ENCODE peak calls at places on chromosomes 16 and 17, in five cellular contexts. One of them, this sample, is unnamed. For H3K36me3, the result is how much of the 10 kb centered on the place peaks cover.

GRCh38 chr17:30605027-30605426 is 127.8 kb downstream of the GOSR1 start:
- DNase-seq in effector memory CD4-positive, alpha-beta T cell: no peak
- DNase-seq in H7: peak
- DNase-seq in esophagus squamous epithelium: no peak
- DNase-seq in bronchial epithelial cell: no peak
- DNase-seq in this sample: no peak

GRCh38 chr16:88983157-88983556 is 6.2 kb upstream of the CBFA2T3 start:
- DNase-seq in effector memory CD4-positive, alpha-beta T cell: no peak
- DNase-seq in H7: no peak
- DNase-seq in esophagus squamous epithelium: no peak
- DNase-seq in bronchial epithelial cell: no peak
- DNase-seq in this sample: no peak

GRCh38 chr16:86740298-86740697 is 161.9 kb downstream of the FOXL1 start:
- DNase-seq in effector memory CD4-positive, alpha-beta T cell: no peak
- DNase-seq in H7: peak
- DNase-seq in esophagus squamous epithelium: no peak
- DNase-seq in bronchial epithelial cell: no peak
- DNase-seq in this sample: no peak

GRCh38 chr17:70913086-70913485 is 743.8 kb downstream of the KCNJ2 start:
- DNase-seq in effector memory CD4-positive, alpha-beta T cell: no peak
- DNase-seq in H7: no peak
- DNase-seq in esophagus squamous epithelium: no peak
- DNase-seq in bronchial epithelial cell: no peak
- DNase-seq in this sample: no peak

GRCh38 chr17:20988001-20988641 is 54.7 kb downstream of the USP22 start:
- DNase-seq in effector memory CD4-positive, alpha-beta T cell: no peak
- DNase-seq in H7: peak
- DNase-seq in esophagus squamous epithelium: no peak
- DNase-seq in bronchial epithelial cell: no peak
- DNase-seq in this sample: no peak

GRCh38 chr16:72791786-72792185 is 256.1 kb downstream of the ZFHX3 start:
- DNase-seq in effector memory CD4-positive, alpha-beta T cell: no peak
- DNase-seq in H7: no peak
- DNase-seq in esophagus squamous epithelium: no peak
- DNase-seq in bronchial epithelial cell: no peak
- DNase-seq in this sample: no peak

GRCh38 chr16:86215979-86216585 is 294.2 kb upstream of the FOXF1 start:
- DNase-seq in effector memory CD4-positive, alpha-beta T cell: no peak
- DNase-seq in H7: no peak
- DNase-seq in esophagus squamous epithelium: no peak
- DNase-seq in bronchial epithelial cell: no peak
- DNase-seq in this sample: no peak

GRCh38 chr17:37818689-37819088 is 73.8 kb upstream of the HNF1B start:
- DNase-seq in effector memory CD4-positive, alpha-beta T cell: no peak
- DNase-seq in H7: no peak
- DNase-seq in esophagus squamous epithelium: no peak
- DNase-seq in bronchial epithelial cell: peak
- DNase-seq in this sample: peak

GRCh38 chr17:77935121-77935571 is 23.4 kb upstream of the TNRC6C start:
- DNase-seq in effector memory CD4-positive, alpha-beta T cell: no peak
- DNase-seq in H7: no peak
- DNase-seq in esophagus squamous epithelium: no peak
- DNase-seq in bronchial epithelial cell: no peak
- DNase-seq in this sample: no peak

GRCh38 chr17:64045176-64045575 is 24.7 kb upstream of the ICAM2 start:
- DNase-seq in effector memory CD4-positive, alpha-beta T cell: no peak
- DNase-seq in H7: no peak
- DNase-seq in esophagus squamous epithelium: no peak
- DNase-seq in bronchial epithelial cell: no peak
- DNase-seq in this sample: no peak

GRCh38 chr17:41178843-41179616 is 1.0 kb upstream of the KRTAP4-2 start:
- DNase-seq in effector memory CD4-positive, alpha-beta T cell: no peak
- DNase-seq in H7: no peak
- DNase-seq in esophagus squamous epithelium: no peak
- DNase-seq in bronchial epithelial cell: peak
- DNase-seq in this sample: no peak

GRCh38 chr16:14121135-14121534 is 50.0 kb downstream of the MRTFB start:
- DNase-seq in effector memory CD4-positive, alpha-beta T cell: no peak
- DNase-seq in H7: no peak
- DNase-seq in esophagus squamous epithelium: no peak
- DNase-seq in bronchial epithelial cell: no peak
- DNase-seq in this sample: no peak

GRCh38 chr16:57480754-57481230 is 5.5 kb downstream of the DOK4 start:
- DNase-seq in effector memory CD4-positive, alpha-beta T cell: no peak
- DNase-seq in H7: no peak
- DNase-seq in esophagus squamous epithelium: no peak
- DNase-seq in bronchial epithelial cell: no peak
- DNase-seq in this sample: no peak
- H3K36me3 ChIP-seq in effector memory CD4-positive, alpha-beta T cell: under half
- H3K36me3 ChIP-seq in H7: under half
- H3K36me3 ChIP-seq in esophagus squamous epithelium: under half
- H3K36me3 ChIP-seq in bronchial epithelial cell: under half
- H3K36me3 ChIP-seq in this sample: under half

GRCh38 chr17:4209611-4210010 is 54.2 kb downstream of the ANKFY1 start:
- DNase-seq in effector memory CD4-positive, alpha-beta T cell: no peak
- DNase-seq in H7: no peak
- DNase-seq in esophagus squamous epithelium: no peak
- DNase-seq in bronchial epithelial cell: no peak
- DNase-seq in this sample: no peak

GRCh38 chr17:4208228-4208627 is 55.6 kb downstream of the ANKFY1 start:
- DNase-seq in effector memory CD4-positive, alpha-beta T cell: no peak
- DNase-seq in H7: no peak
- DNase-seq in esophagus squamous epithelium: no peak
- DNase-seq in bronchial epithelial cell: no peak
- DNase-seq in this sample: no peak

GRCh38 chr17:4204676-4205075 is 59.1 kb downstream of the ANKFY1 start:
- DNase-seq in effector memory CD4-positive, alpha-beta T cell: no peak
- DNase-seq in H7: no peak
- DNase-seq in esophagus squamous epithelium: no peak
- DNase-seq in bronchial epithelial cell: no peak
- DNase-seq in this sample: no peak

GRCh38 chr17:4205917-4206316 is 57.9 kb downstream of the ANKFY1 start:
- DNase-seq in effector memory CD4-positive, alpha-beta T cell: no peak
- DNase-seq in H7: no peak
- DNase-seq in esophagus squamous epithelium: no peak
- DNase-seq in bronchial epithelial cell: no peak
- DNase-seq in this sample: no peak

DNA sequence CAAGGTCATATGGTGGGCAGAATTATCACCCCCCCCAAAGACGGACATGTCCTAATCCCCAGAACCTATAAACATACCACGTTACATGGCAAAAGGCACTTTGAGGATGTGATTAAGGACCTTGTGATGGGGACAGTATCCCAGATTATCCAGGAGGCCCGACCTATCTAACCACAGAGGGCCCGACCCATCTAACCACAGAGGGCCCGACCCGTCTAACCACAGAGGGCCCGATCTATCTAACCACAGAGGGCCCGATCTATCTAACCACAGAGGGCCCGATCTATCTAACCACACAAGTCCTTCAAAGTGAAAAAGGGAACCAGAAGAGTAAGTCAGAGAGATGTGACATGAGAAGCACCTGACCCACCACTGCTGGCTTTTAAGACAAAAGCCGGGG is 56.8 kb downstream of the ANKFY1 start:
- DNase-seq in effector memory CD4-positive, alpha-beta T cell: no peak
- DNase-seq in H7: no peak
- DNase-seq in esophagus squamous epithelium: no peak
- DNase-seq in bronchial epithelial cell: no peak
- DNase-seq in this sample: no peak
- H3K36me3 ChIP-seq in effector memory CD4-positive, alpha-beta T cell: under half
- H3K36me3 ChIP-seq in H7: under half
- H3K36me3 ChIP-seq in esophagus squamous epithelium: under half
- H3K36me3 ChIP-seq in bronchial epithelial cell: under half
- H3K36me3 ChIP-seq in this sample: under half

GRCh38 chr16:1764971-1765370 is 6.4 kb downstream of the NME3 start:
- DNase-seq in effector memory CD4-positive, alpha-beta T cell: no peak
- DNase-seq in H7: no peak
- DNase-seq in esophagus squamous epithelium: no peak
- DNase-seq in bronchial epithelial cell: no peak
- DNase-seq in this sample: no peak

GRCh38 chr16:1765826-1766225 is 5.5 kb downstream of the NME3 start:
- DNase-seq in effector memory CD4-positive, alpha-beta T cell: no peak
- DNase-seq in H7: no peak
- DNase-seq in esophagus squamous epithelium: no peak
- DNase-seq in bronchial epithelial cell: no peak
- DNase-seq in this sample: no peak

GRCh38 chr16:1762879-1763520 is 8.3 kb downstream of the NME3 start:
- DNase-seq in effector memory CD4-positive, alpha-beta T cell: no peak
- DNase-seq in H7: peak
- DNase-seq in esophagus squamous epithelium: no peak
- DNase-seq in bronchial epithelial cell: no peak
- DNase-seq in this sample: no peak

GRCh38 chr16:1762196-1762878 is 9.0 kb downstream of the NME3 start:
- DNase-seq in effector memory CD4-positive, alpha-beta T cell: no peak
- DNase-seq in H7: no peak
- DNase-seq in esophagus squamous epithelium: no peak
- DNase-seq in bronchial epithelial cell: no peak
- DNase-seq in this sample: no peak

GRCh38 chr16:1763521-1764511 is 7.5 kb downstream of the NME3 start:
- DNase-seq in effector memory CD4-positive, alpha-beta T cell: no peak
- DNase-seq in H7: peak
- DNase-seq in esophagus squamous epithelium: no peak
- DNase-seq in bronchial epithelial cell: no peak
- DNase-seq in this sample: no peak
- H3K36me3 ChIP-seq in effector memory CD4-positive, alpha-beta T cell: half or more
- H3K36me3 ChIP-seq in H7: under half
- H3K36me3 ChIP-seq in esophagus squamous epithelium: half or more
- H3K36me3 ChIP-seq in bronchial epithelial cell: under half
- H3K36me3 ChIP-seq in this sample: under half

GRCh38 chr17:74210191-74211140 is 2.9 kb upstream of the TTYH2 start:
- DNase-seq in effector memory CD4-positive, alpha-beta T cell: peak
- DNase-seq in H7: peak
- DNase-seq in esophagus squamous epithelium: no peak
- DNase-seq in bronchial epithelial cell: peak
- DNase-seq in this sample: no peak
- H3K36me3 ChIP-seq in effector memory CD4-positive, alpha-beta T cell: under half
- H3K36me3 ChIP-seq in H7: under half
- H3K36me3 ChIP-seq in esophagus squamous epithelium: under half
- H3K36me3 ChIP-seq in bronchial epithelial cell: under half
- H3K36me3 ChIP-seq in this sample: under half

GRCh38 chr16:84842516-84843148 is 22.8 kb downstream of the CRISPLD2 start:
- DNase-seq in effector memory CD4-positive, alpha-beta T cell: no peak
- DNase-seq in H7: peak
- DNase-seq in esophagus squamous epithelium: no peak
- DNase-seq in bronchial epithelial cell: peak
- DNase-seq in this sample: no peak
- H3K36me3 ChIP-seq in effector memory CD4-positive, alpha-beta T cell: under half
- H3K36me3 ChIP-seq in H7: under half
- H3K36me3 ChIP-seq in esophagus squamous epithelium: under half
- H3K36me3 ChIP-seq in bronchial epithelial cell: under half
- H3K36me3 ChIP-seq in this sample: under half

GRCh38 chr17:80908206-80908605 is 83.4 kb upstream of the CHMP6 start:
- DNase-seq in effector memory CD4-positive, alpha-beta T cell: no peak
- DNase-seq in H7: no peak
- DNase-seq in esophagus squamous epithelium: no peak
- DNase-seq in bronchial epithelial cell: no peak
- DNase-seq in this sample: no peak

GRCh38 chr17:80907281-80907680 is 84.4 kb upstream of the CHMP6 start:
- DNase-seq in effector memory CD4-positive, alpha-beta T cell: no peak
- DNase-seq in H7: no peak
- DNase-seq in esophagus squamous epithelium: no peak
- DNase-seq in bronchial epithelial cell: no peak
- DNase-seq in this sample: no peak

GRCh38 chr17:80905586-80906230 is 85.9 kb upstream of the CHMP6 start:
- DNase-seq in effector memory CD4-positive, alpha-beta T cell: no peak
- DNase-seq in H7: no peak
- DNase-seq in esophagus squamous epithelium: no peak
- DNase-seq in bronchial epithelial cell: no peak
- DNase-seq in this sample: no peak

GRCh38 chr17:80908776-80909175 is 82.9 kb upstream of the CHMP6 start:
- DNase-seq in effector memory CD4-positive, alpha-beta T cell: no peak
- DNase-seq in H7: no peak
- DNase-seq in esophagus squamous epithelium: no peak
- DNase-seq in bronchial epithelial cell: no peak
- DNase-seq in this sample: no peak

DNA sequence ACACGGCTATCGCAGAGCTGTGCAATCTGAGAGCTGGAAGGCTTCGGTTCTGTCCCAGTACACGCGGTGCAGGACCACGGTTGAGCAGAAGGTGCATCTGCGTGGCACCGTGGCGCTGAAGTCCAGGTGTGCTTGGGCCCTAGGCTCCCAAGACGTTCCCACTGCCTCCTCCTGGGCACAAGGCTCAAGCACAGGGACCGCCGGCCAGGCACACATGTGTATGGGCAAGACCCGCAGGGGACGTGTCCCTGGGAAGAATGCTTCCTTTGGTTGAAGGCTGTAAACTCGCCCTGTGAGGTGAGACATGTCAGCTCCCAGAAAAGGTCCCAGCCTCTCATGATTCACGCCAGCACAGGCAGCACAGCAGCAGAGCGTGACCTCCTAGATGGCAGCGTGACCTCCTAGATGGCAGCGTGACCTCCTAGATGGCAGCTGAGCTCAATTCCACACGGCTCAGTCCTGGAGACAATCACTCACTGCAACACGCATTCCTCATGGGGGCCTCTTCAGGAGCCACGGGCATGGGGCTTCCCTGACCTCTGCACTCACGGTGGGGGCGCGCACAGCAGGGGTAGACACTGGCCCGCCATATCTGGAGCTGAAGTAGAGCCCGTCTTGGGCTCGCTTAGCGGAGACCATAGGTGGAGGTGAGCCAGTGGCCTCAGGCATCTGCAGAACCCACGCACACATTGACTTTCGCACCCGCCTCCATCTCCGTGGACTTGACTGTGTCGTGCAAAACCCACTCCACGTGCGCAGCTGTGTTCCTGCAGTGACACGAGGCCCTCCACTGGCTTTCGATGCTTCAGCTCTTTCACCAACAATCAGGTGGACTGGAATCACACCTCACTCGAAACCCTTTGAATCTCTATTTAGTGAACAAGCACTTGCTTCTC is 85.0 kb upstream of the CHMP6 start:
- DNase-seq in effector memory CD4-positive, alpha-beta T cell: no peak
- DNase-seq in H7: no peak
- DNase-seq in esophagus squamous epithelium: no peak
- DNase-seq in bronchial epithelial cell: no peak
- DNase-seq in this sample: no peak
- H3K36me3 ChIP-seq in effector memory CD4-positive, alpha-beta T cell: under half
- H3K36me3 ChIP-seq in H7: under half
- H3K36me3 ChIP-seq in esophagus squamous epithelium: under half
- H3K36me3 ChIP-seq in bronchial epithelial cell: under half
- H3K36me3 ChIP-seq in this sample: under half

DNA sequence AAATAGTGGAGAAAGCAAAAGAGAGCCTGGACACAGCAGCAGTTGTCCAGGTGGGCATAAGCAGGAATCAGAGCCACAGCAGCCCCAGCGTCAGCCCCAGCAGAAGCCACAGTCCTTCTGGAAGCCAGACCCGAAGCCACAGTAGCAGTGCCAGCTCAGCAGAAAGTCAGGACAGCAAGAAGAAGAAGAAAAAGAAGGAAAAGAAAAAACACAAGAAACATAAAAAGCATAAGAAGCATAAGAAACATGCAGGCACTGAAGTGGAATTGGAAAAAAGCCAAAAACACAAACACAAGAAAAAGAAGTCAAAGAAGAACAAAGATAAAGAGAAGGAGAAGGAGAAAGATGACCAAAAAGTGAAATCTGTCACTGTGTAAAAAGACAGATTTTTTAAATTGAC is 32.7 kb downstream of the RBBP6 start:
- DNase-seq in effector memory CD4-positive, alpha-beta T cell: no peak
- DNase-seq in H7: no peak
- DNase-seq in esophagus squamous epithelium: no peak
- DNase-seq in bronchial epithelial cell: no peak
- DNase-seq in this sample: no peak
- H3K36me3 ChIP-seq in effector memory CD4-positive, alpha-beta T cell: under half
- H3K36me3 ChIP-seq in H7: under half
- H3K36me3 ChIP-seq in esophagus squamous epithelium: under half
- H3K36me3 ChIP-seq in bronchial epithelial cell: under half
- H3K36me3 ChIP-seq in this sample: under half

GRCh38 chr16:81198635-81199034 is 39.9 kb upstream of the BCO1 start:
- DNase-seq in effector memory CD4-positive, alpha-beta T cell: no peak
- DNase-seq in H7: no peak
- DNase-seq in esophagus squamous epithelium: no peak
- DNase-seq in bronchial epithelial cell: no peak
- DNase-seq in this sample: no peak
- H3K36me3 ChIP-seq in effector memory CD4-positive, alpha-beta T cell: under half
- H3K36me3 ChIP-seq in H7: under half
- H3K36me3 ChIP-seq in esophagus squamous epithelium: under half
- H3K36me3 ChIP-seq in bronchial epithelial cell: under half
- H3K36me3 ChIP-seq in this sample: under half

This sample was measured in keratinocyte.